ENCODE peak calls at places on chromosomes 5 and 9, in seven cellular contexts. H, S, M, Z, B, N and V are unnamed samples.
A peak's percentile ranks its signal among the peaks of the same experiment; 100 is the strongest.

GRCh38 chr9:68844623-68845612 is 139.9 kb downstream of the PIP5K1B start:
- DNase-seq in B (peak; percentile 29), M (no peak), S (no peak), Z (no peak), N (peak; percentile 10), H (peak; percentile 22), V (peak; percentile 57)

GRCh38 chr9:20884985-20885593 is 146.4 kb downstream of the HACD4 start:
- DNase-seq in N (peak; percentile 54), S (peak; percentile 15), H (peak; percentile 31), Z (peak; percentile 63), M (no peak), B (peak; percentile 21), V (peak; percentile 62)

GRCh38 chr5:38590846-38591245 is 34.4 kb upstream of the LIFR start:
- DNase-seq in H (no peak), Z (no peak), B (no peak), S (no peak), M (no peak), N (no peak), V (no peak)

GRCh38 chr5:181151146-181151545 is 3.8 kb downstream of the OR2V2 start:
- DNase-seq in H (no peak), Z (no peak), N (no peak), S (no peak), M (no peak), B (no peak), V (no peak)

GRCh38 chr9:86279839-86280238 is 2.5 kb downstream of the ISCA1 start:
- DNase-seq in M (no peak), N (no peak), Z (no peak), H (no peak), S (no peak), B (no peak), V (peak; percentile 23)

GRCh38 chr9:121269030-121269887 is 1.3 kb downstream of the GSN start:
- DNase-seq in B (no peak), Z (no peak), N (no peak), H (no peak), S (no peak), M (peak; percentile 47), V (peak; percentile 47)

GRCh38 chr9:120730661-120731514 is 16.6 kb upstream of the MEGF9 start:
- DNase-seq in M (peak; percentile 100), Z (no peak), N (no peak), H (no peak), S (peak; percentile 63), B (peak; percentile 50), V (peak; percentile 73)

GRCh38 chr9:107557236-107557990 is 67.8 kb upstream of the KLF4 start:
- DNase-seq in S (no peak), Z (no peak), B (no peak), M (peak; percentile 73), H (no peak), N (no peak), V (peak; percentile 58)

GRCh38 chr5:9187614-9188013 is 358.3 kb downstream of the SEMA5A start:
- DNase-seq in M (no peak), Z (no peak), N (no peak), B (no peak), S (no peak), H (no peak), V (no peak)

GRCh38 chr5:14171091-14171490 is 27.9 kb downstream of the TRIO start:
- DNase-seq in B (no peak), S (peak; percentile 56), N (no peak), Z (no peak), H (no peak), M (no peak), V (no peak)

GRCh38 chr9:96176901-96177718 is 124.9 kb downstream of the HSD17B3 start:
- DNase-seq in Z (no peak), S (no peak), N (no peak), B (no peak), M (no peak), H (no peak), V (peak; percentile 65)

GRCh38 chr5:32147236-32147635 is 26.9 kb downstream of the GOLPH3 start:
- DNase-seq in H (no peak), N (no peak), B (no peak), Z (no peak), M (peak; percentile 28), S (no peak), V (no peak)

GRCh38 chr5:176742246-176743105 is 67.9 kb upstream of the UNC5A start:
- DNase-seq in Z (no peak), H (no peak), N (no peak), S (no peak), B (no peak), M (no peak), V (no peak)

GRCh38 chr9:91154686-91155085 is 207.0 kb downstream of the AUH start:
- DNase-seq in S (no peak), B (no peak), Z (no peak), N (no peak), H (no peak), M (no peak), V (no peak)

GRCh38 chr5:69484891-69485290 is 7.7 kb upstream of the OCLN start:
- DNase-seq in H (no peak), S (no peak), M (no peak), N (no peak), B (no peak), Z (no peak), V (no peak)

GRCh38 chr9:105760053-105760452 is 65.7 kb downstream of the TMEM38B start:
- DNase-seq in S (no peak), Z (no peak), B (no peak), N (no peak), H (no peak), M (no peak), V (no peak)

GRCh38 chr9:97831843-97832636 is 21.0 kb upstream of the FOXE1 start:
- DNase-seq in B (no peak), S (no peak), M (no peak), N (no peak), H (no peak), Z (no peak), V (no peak)

GRCh38 chr9:72997387-72997995 is 44.6 kb upstream of the ALDH1A1 start:
- DNase-seq in S (no peak), Z (no peak), H (no peak), B (no peak), N (no peak), M (no peak), V (peak; percentile 45)